ENCODE peak calls at places on chromosomes 6 and 20, in five cellular contexts. One of them, this sample, is unnamed.

GRCh38 chr6:141866731-141867502 is 265.8 kb upstream of the GJE1 start:
- DNase-seq in colonic mucosa: no peak
- DNase-seq in A673: peak
- DNase-seq in mammary epithelial cell: no peak
- DNase-seq in psoas muscle: no peak
- DNase-seq in this sample: no peak

GRCh38 chr20:45998761-45999160 is 9.9 kb upstream of the MMP9 start:
- DNase-seq in colonic mucosa: no peak
- DNase-seq in mammary epithelial cell: no peak
- DNase-seq in A673: no peak
- DNase-seq in psoas muscle: no peak
- DNase-seq in this sample: no peak

GRCh38 chr6:7636151-7636550 is 46.2 kb downstream of the SNRNP48 start:
- DNase-seq in psoas muscle: no peak
- DNase-seq in colonic mucosa: no peak
- DNase-seq in A673: no peak
- DNase-seq in mammary epithelial cell: no peak
- DNase-seq in this sample: no peak

GRCh38 chr20:54355631-54356280 is 119.6 kb upstream of the DOK5 start:
- DNase-seq in psoas muscle: no peak
- DNase-seq in A673: no peak
- DNase-seq in colonic mucosa: no peak
- DNase-seq in mammary epithelial cell: peak
- DNase-seq in this sample: no peak

GRCh38 chr6:131602913-131603312 is 25.1 kb downstream of the MED23 start:
- DNase-seq in psoas muscle: no peak
- DNase-seq in colonic mucosa: no peak
- DNase-seq in A673: peak
- DNase-seq in mammary epithelial cell: peak
- DNase-seq in this sample: no peak

GRCh38 chr20:46621492-46621891 is 29.8 kb downstream of the SLC13A3 start:
- DNase-seq in psoas muscle: no peak
- DNase-seq in A673: peak
- DNase-seq in colonic mucosa: no peak
- DNase-seq in mammary epithelial cell: no peak
- DNase-seq in this sample: no peak

GRCh38 chr6:55675936-55676335 is 96.9 kb upstream of the HMGCLL1 start:
- DNase-seq in A673: no peak
- DNase-seq in mammary epithelial cell: no peak
- DNase-seq in psoas muscle: no peak
- DNase-seq in colonic mucosa: no peak
- DNase-seq in this sample: no peak

GRCh38 chr20:5569021-5569420 is 181.2 kb upstream of the SHLD1 start:
- DNase-seq in psoas muscle: no peak
- DNase-seq in A673: peak
- DNase-seq in colonic mucosa: peak
- DNase-seq in mammary epithelial cell: peak
- DNase-seq in this sample: no peak

GRCh38 chr6:26028753-26029569 is 58.3 kb upstream of the HFE start:
- DNase-seq in mammary epithelial cell: no peak
- DNase-seq in colonic mucosa: no peak
- DNase-seq in A673: peak
- DNase-seq in psoas muscle: no peak
- DNase-seq in this sample: no peak

GRCh38 chr20:48754269-48754668 is 73.5 kb downstream of the PREX1 start:
- DNase-seq in mammary epithelial cell: no peak
- DNase-seq in psoas muscle: no peak
- DNase-seq in colonic mucosa: no peak
- DNase-seq in A673: no peak
- DNase-seq in this sample: no peak

GRCh38 chr6:4668271-4669179 is 107.7 kb upstream of the CDYL start:
- DNase-seq in colonic mucosa: peak
- DNase-seq in psoas muscle: no peak
- DNase-seq in A673: no peak
- DNase-seq in mammary epithelial cell: peak
- DNase-seq in this sample: peak

GRCh38 chr20:60512436-60512835 is 554.2 kb downstream of the CDH26 start:
- DNase-seq in colonic mucosa: no peak
- DNase-seq in psoas muscle: no peak
- DNase-seq in mammary epithelial cell: peak
- DNase-seq in A673: peak
- DNase-seq in this sample: no peak

GRCh38 chr20:46401478-46401860 is 4.9 kb downstream of the ELMO2 start:
- DNase-seq in mammary epithelial cell: no peak
- DNase-seq in A673: no peak
- DNase-seq in colonic mucosa: no peak
- DNase-seq in psoas muscle: no peak
- DNase-seq in this sample: no peak

GRCh38 chr6:144411506-144412165 is 126.5 kb downstream of the UTRN start:
- DNase-seq in mammary epithelial cell: no peak
- DNase-seq in A673: no peak
- DNase-seq in colonic mucosa: no peak
- DNase-seq in psoas muscle: no peak
- DNase-seq in this sample: no peak

GRCh38 chr6:119172813-119173212 is 94.3 kb upstream of the FAM184A start:
- DNase-seq in mammary epithelial cell: peak
- DNase-seq in colonic mucosa: no peak
- DNase-seq in A673: no peak
- DNase-seq in psoas muscle: no peak
- DNase-seq in this sample: no peak

GRCh38 chr6:143158113-143158581 is 97.5 kb downstream of the AIG1 start:
- DNase-seq in A673: no peak
- DNase-seq in mammary epithelial cell: peak
- DNase-seq in psoas muscle: no peak
- DNase-seq in colonic mucosa: no peak
- DNase-seq in this sample: no peak

GRCh38 chr6:39688494-39688893 is 36.7 kb downstream of the KIF6 start:
- DNase-seq in psoas muscle: no peak
- DNase-seq in colonic mucosa: no peak
- DNase-seq in A673: peak
- DNase-seq in mammary epithelial cell: peak
- DNase-seq in this sample: no peak

GRCh38 chr20:33993800-33994623 is at the start of gene RALY:
- DNase-seq in A673: peak
- DNase-seq in colonic mucosa: peak
- DNase-seq in mammary epithelial cell: peak
- DNase-seq in psoas muscle: peak
- DNase-seq in this sample: peak

GRCh38 chr6:5287205-5287965 is 26.1 kb downstream of the FARS2 start:
- DNase-seq in A673: peak
- DNase-seq in mammary epithelial cell: peak
- DNase-seq in psoas muscle: no peak
- DNase-seq in colonic mucosa: no peak
- DNase-seq in this sample: no peak

GRCh38 chr6:56102216-56102615 is 145.2 kb downstream of the COL21A1 start:
- DNase-seq in A673: no peak
- DNase-seq in psoas muscle: no peak
- DNase-seq in mammary epithelial cell: no peak
- DNase-seq in colonic mucosa: no peak
- DNase-seq in this sample: no peak

GRCh38 chr6:70277480-70277879 is 25.4 kb downstream of the COL9A1 start:
- DNase-seq in psoas muscle: no peak
- DNase-seq in A673: peak
- DNase-seq in colonic mucosa: no peak
- DNase-seq in mammary epithelial cell: peak
- DNase-seq in this sample: no peak

GRCh38 chr6:107557698-107558097 is 67.8 kb downstream of the SOBP start:
- DNase-seq in mammary epithelial cell: no peak
- DNase-seq in A673: no peak
- DNase-seq in colonic mucosa: no peak
- DNase-seq in psoas muscle: no peak
- DNase-seq in this sample: no peak

GRCh38 chr20:50855498-50856474 is 60.9 kb downstream of the BCAS4 start:
- DNase-seq in mammary epithelial cell: peak
- DNase-seq in colonic mucosa: no peak
- DNase-seq in psoas muscle: no peak
- DNase-seq in A673: no peak
- DNase-seq in this sample: no peak

GRCh38 chr6:8108031-8108660 is 5.8 kb upstream of the EEF1E1 start:
- DNase-seq in psoas muscle: no peak
- DNase-seq in colonic mucosa: no peak
- DNase-seq in mammary epithelial cell: peak
- DNase-seq in A673: peak
- DNase-seq in this sample: no peak

GRCh38 chr20:19778404-19778803 is 20.3 kb downstream of the RIN2 start:
- DNase-seq in colonic mucosa: no peak
- DNase-seq in A673: no peak
- DNase-seq in mammary epithelial cell: no peak
- DNase-seq in psoas muscle: no peak
- DNase-seq in this sample: no peak

GRCh38 chr20:57582029-57582378 is 21.1 kb downstream of the PCK1 start:
- DNase-seq in psoas muscle: no peak
- DNase-seq in colonic mucosa: no peak
- DNase-seq in mammary epithelial cell: no peak
- DNase-seq in A673: no peak
- DNase-seq in this sample: no peak

GRCh38 chr20:39986231-39986904 is 702.7 kb downstream of the MAFB start:
- DNase-seq in A673: peak
- DNase-seq in psoas muscle: peak
- DNase-seq in colonic mucosa: peak
- DNase-seq in mammary epithelial cell: peak
- DNase-seq in this sample: no peak

GRCh38 chr20:22717466-22717865 is 133.1 kb upstream of the FOXA2 start:
- DNase-seq in A673: no peak
- DNase-seq in mammary epithelial cell: no peak
- DNase-seq in psoas muscle: no peak
- DNase-seq in colonic mucosa: peak
- DNase-seq in this sample: no peak

GRCh38 chr20:32207211-32207625 is 325 bp downstream of the PLAGL2 start:
- DNase-seq in mammary epithelial cell: no peak
- DNase-seq in A673: no peak
- DNase-seq in colonic mucosa: no peak
- DNase-seq in psoas muscle: no peak
- DNase-seq in this sample: no peak

GRCh38 chr6:74891358-74891811 is 314.5 kb downstream of the COL12A1 start:
- DNase-seq in psoas muscle: no peak
- DNase-seq in colonic mucosa: no peak
- DNase-seq in A673: no peak
- DNase-seq in mammary epithelial cell: no peak
- DNase-seq in this sample: no peak

GRCh38 chr20:11232249-11232648 is 558.5 kb upstream of the JAG1 start:
- DNase-seq in mammary epithelial cell: no peak
- DNase-seq in A673: no peak
- DNase-seq in colonic mucosa: no peak
- DNase-seq in psoas muscle: no peak
- DNase-seq in this sample: no peak

GRCh38 chr20:7155282-7155681 is 387.8 kb downstream of the BMP2 start:
- DNase-seq in mammary epithelial cell: no peak
- DNase-seq in A673: no peak
- DNase-seq in colonic mucosa: no peak
- DNase-seq in psoas muscle: no peak
- DNase-seq in this sample: no peak

GRCh38 chr6:159935065-159935464 is 33.8 kb upstream of the IGF2R start:
- DNase-seq in mammary epithelial cell: no peak
- DNase-seq in A673: no peak
- DNase-seq in colonic mucosa: no peak
- DNase-seq in psoas muscle: no peak
- DNase-seq in this sample: no peak

GRCh38 chr6:43217351-43217750 is 11.9 kb downstream of the DNPH1 start:
- DNase-seq in A673: no peak
- DNase-seq in psoas muscle: peak
- DNase-seq in colonic mucosa: no peak
- DNase-seq in mammary epithelial cell: no peak
- DNase-seq in this sample: no peak

GRCh38 chr20:51036226-51036625 is 13.3 kb upstream of the KCNG1 start:
- DNase-seq in colonic mucosa: no peak
- DNase-seq in psoas muscle: no peak
- DNase-seq in A673: no peak
- DNase-seq in mammary epithelial cell: no peak
- DNase-seq in this sample: no peak

DNA sequence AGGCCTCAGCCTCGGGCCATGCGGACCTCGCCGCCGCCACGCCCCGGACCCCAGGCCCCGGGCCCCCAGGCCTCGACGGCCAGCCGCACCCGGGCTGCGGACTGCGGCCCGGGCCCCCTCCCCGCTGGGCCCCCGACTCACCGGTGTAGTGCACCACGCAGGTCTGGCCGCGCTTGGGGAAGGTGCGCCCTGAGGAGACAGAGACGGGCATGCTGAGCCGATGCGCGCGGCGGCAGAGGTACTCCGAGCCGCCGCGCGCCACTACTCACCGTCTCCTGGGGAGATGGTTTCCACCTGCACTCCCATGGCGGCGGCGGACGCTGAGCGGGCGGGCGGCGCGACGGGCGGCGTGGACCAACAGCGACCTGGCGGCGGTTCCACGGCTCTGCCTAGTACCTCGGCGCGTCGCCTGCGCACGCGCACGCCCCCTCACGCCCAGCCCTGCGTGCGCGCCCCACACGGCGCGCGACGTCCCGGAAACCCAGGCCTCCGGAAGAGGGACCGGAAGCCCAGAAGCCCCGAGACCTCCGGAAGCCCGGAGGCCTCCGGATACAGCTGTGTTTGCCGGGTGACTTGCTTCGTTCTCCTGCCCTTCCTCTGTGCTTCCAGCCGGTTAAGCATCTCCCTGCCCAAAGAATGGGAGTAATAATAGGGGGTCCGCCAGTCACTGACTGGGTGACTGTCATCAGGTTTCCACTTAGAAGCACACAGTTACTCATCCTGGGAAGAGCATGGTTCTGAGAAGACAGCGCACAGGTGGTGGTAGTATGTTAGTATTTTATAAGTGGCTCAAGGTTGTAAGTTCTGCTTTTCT is at the start of gene FKBP1A:
- DNase-seq in psoas muscle: peak
- DNase-seq in colonic mucosa: peak
- DNase-seq in mammary epithelial cell: peak
- DNase-seq in A673: peak
- DNase-seq in this sample: peak
- TF ChIP-seq CTCF in psoas muscle: no peak
- TF ChIP-seq CTCF in colonic mucosa: peak
- TF ChIP-seq CTCF in mammary epithelial cell: no peak
- TF ChIP-seq CTCF in A673: no peak
- TF ChIP-seq CTCF in this sample: peak

GRCh38 chr6:116779569-116780164 is 14.1 kb upstream of the FAM162B start:
- DNase-seq in mammary epithelial cell: no peak
- DNase-seq in colonic mucosa: no peak
- DNase-seq in psoas muscle: no peak
- DNase-seq in A673: peak
- DNase-seq in this sample: no peak
- TF ChIP-seq CTCF in mammary epithelial cell: peak
- TF ChIP-seq CTCF in colonic mucosa: no peak
- TF ChIP-seq CTCF in psoas muscle: peak
- TF ChIP-seq CTCF in A673: peak
- TF ChIP-seq CTCF in this sample: peak

GRCh38 chr6:137133136-137133535 is 40.3 kb downstream of the IL22RA2 start:
- DNase-seq in psoas muscle: no peak
- DNase-seq in colonic mucosa: no peak
- DNase-seq in A673: no peak
- DNase-seq in mammary epithelial cell: no peak
- DNase-seq in this sample: no peak

GRCh38 chr6:137134483-137134882 is 39.0 kb downstream of the IL22RA2 start:
- DNase-seq in psoas muscle: no peak
- DNase-seq in colonic mucosa: no peak
- DNase-seq in A673: no peak
- DNase-seq in mammary epithelial cell: no peak
- DNase-seq in this sample: no peak

GRCh38 chr6:137136065-137136464 is 37.4 kb downstream of the IL22RA2 start:
- DNase-seq in psoas muscle: no peak
- DNase-seq in A673: peak
- DNase-seq in mammary epithelial cell: no peak
- DNase-seq in colonic mucosa: no peak
- DNase-seq in this sample: no peak
- TF ChIP-seq CTCF in psoas muscle: peak
- TF ChIP-seq CTCF in A673: peak
- TF ChIP-seq CTCF in mammary epithelial cell: peak
- TF ChIP-seq CTCF in colonic mucosa: peak
- TF ChIP-seq CTCF in this sample: peak

GRCh38 chr6:31528307-31528777 is 420 bp upstream of the MCCD1 start:
- DNase-seq in colonic mucosa: no peak
- DNase-seq in A673: no peak
- DNase-seq in mammary epithelial cell: no peak
- DNase-seq in psoas muscle: no peak
- DNase-seq in this sample: no peak
- TF ChIP-seq CTCF in colonic mucosa: no peak
- TF ChIP-seq CTCF in A673: no peak
- TF ChIP-seq CTCF in mammary epithelial cell: no peak
- TF ChIP-seq CTCF in psoas muscle: no peak
- TF ChIP-seq CTCF in this sample: no peak

This sample was measured in osteocyte.